ENCODE peak calls at places on chromosomes 13 and 19, in four cellular contexts. V, D, I and F are unnamed samples.
A peak's percentile ranks its signal among the peaks of the same experiment; 100 is the strongest.

GRCh38 chr13:40313269-40314200 is 352.9 kb downstream of the FOXO1 start:
- DNase-seq in V (no peak), D (no peak), I (no peak), F (peak; percentile 24)

GRCh38 chr13:98528663-98529064 is 48.2 kb downstream of the STK24 start:
- DNase-seq in V (no peak), D (no peak), I (peak; percentile 78), F (no peak)

GRCh38 chr19:3028305-3029069 is 593 bp downstream of the TLE2 start:
- DNase-seq in V (peak; percentile 52), D (no peak), I (no peak), F (peak; percentile 23)

GRCh38 chr19:49058592-49058991 is 1.0 kb upstream of the CGB7 start:
- DNase-seq in V (no peak), D (no peak), I (no peak), F (no peak)

GRCh38 chr13:110511509-110512181 is 49.9 kb downstream of the RAB20 start:
- DNase-seq in V (no peak), D (no peak), I (no peak), F (no peak)

GRCh38 chr13:20160346-20161274 is at the start of gene GJA3:
- DNase-seq in V (peak; percentile 32), D (no peak), I (no peak), F (no peak)

GRCh38 chr19:953501-954271 is 27.9 kb downstream of the ARID3A start:
- DNase-seq in V (no peak), D (no peak), I (no peak), F (no peak)

GRCh38 chr19:52689804-52690394 is 44.9 kb downstream of the ZNF611 start:
- DNase-seq in V (peak; percentile 40), D (no peak), I (peak; percentile 49), F (no peak)

GRCh38 chr19:22882797-22883196 is 50.7 kb downstream of the ZNF723 start:
- DNase-seq in V (no peak), D (no peak), I (no peak), F (peak; percentile 0)

GRCh38 chr13:34867590-34867989 is 74.5 kb upstream of the NBEA start:
- DNase-seq in V (no peak), D (no peak), I (no peak), F (no peak)

GRCh38 chr13:113065406-113066141 is 40.0 kb upstream of the F7 start:
- DNase-seq in V (no peak), D (no peak), I (no peak), F (no peak)

GRCh38 chr13:64186503-64186902 is 2770.9 kb upstream of the PCDH20 start:
- DNase-seq in V (no peak), D (no peak), I (no peak), F (no peak)

GRCh38 chr19:44303976-44304568 is 753 bp downstream of the ZNF235 start:
- DNase-seq in V (peak; percentile 5), D (no peak), I (peak; percentile 26), F (peak; percentile 28)

GRCh38 chr13:113849981-113850721 is 13.7 kb downstream of the GAS6 start:
- DNase-seq in V (no peak), D (no peak), I (no peak), F (peak; percentile 65)

GRCh38 chr13:21911916-21912315 is 241.0 kb downstream of the FGF9 start:
- DNase-seq in V (no peak), D (no peak), I (no peak), F (no peak)

GRCh38 chr13:99429670-99430069 is 71.6 kb upstream of the TM9SF2 start:
- DNase-seq in V (no peak), D (no peak), I (no peak), F (no peak)

GRCh38 chr19:54439174-54439851 is 9.7 kb upstream of the LENG8 start:
- DNase-seq in V (peak; percentile 98), D (no peak), I (peak; percentile 50), F (peak; percentile 61)

GRCh38 chr13:50209646-50210045 is 194.4 kb downstream of the KCNRG start:
- DNase-seq in V (no peak), D (no peak), I (no peak), F (no peak)

GRCh38 chr13:77460195-77460594 is 75.3 kb upstream of the SCEL start:
- DNase-seq in V (peak; percentile 17), D (no peak), I (peak; percentile 19), F (no peak)

GRCh38 chr13:91272235-91272777 is 75.2 kb upstream of the MIR17HG start:
- DNase-seq in V (no peak), D (no peak), I (no peak), F (no peak)

GRCh38 chr19:45668342-45668871 is 386 bp downstream of the GIPR start:
- DNase-seq in V (no peak), D (no peak), I (no peak), F (no peak)

GRCh38 chr13:39597828-39598227 is 5.2 kb downstream of the LHFPL6 start:
- DNase-seq in V (no peak), D (no peak), I (no peak), F (no peak)

GRCh38 chr13:32530841-32531253 is 7.7 kb downstream of the N4BP2L2 start:
- DNase-seq in V (no peak), D (no peak), I (peak; percentile 24), F (peak; percentile 69)

GRCh38 chr19:16078759-16079707 is 2.7 kb downstream of the TPM4 start:
- DNase-seq in V (peak; percentile 58), D (no peak), I (peak; percentile 70), F (peak; percentile 79)

GRCh38 chr13:44191504-44192171 is 182.0 kb upstream of the SERP2 start:
- DNase-seq in V (peak; percentile 69), D (no peak), I (peak; percentile 65), F (peak; percentile 53)

GRCh38 chr13:48576448-48576993 is 43.6 kb upstream of the RCBTB2 start:
- DNase-seq in V (no peak), D (no peak), I (no peak), F (no peak)

GRCh38 chr19:44575116-44575700 is 38.2 kb upstream of the IGSF23 start:
- DNase-seq in V (no peak), D (no peak), I (no peak), F (no peak)

GRCh38 chr13:37457594-37457993 is 141.0 kb downstream of the POSTN start:
- DNase-seq in V (no peak), D (no peak), I (no peak), F (no peak)

GRCh38 chr19:56294557-56294956 is 20.1 kb downstream of the ZSCAN5A start:
- DNase-seq in V (no peak), D (no peak), I (no peak), F (no peak)

GRCh38 chr13:101258071-101258470 is 158.2 kb downstream of the NALCN start:
- DNase-seq in V (no peak), D (no peak), I (no peak), F (no peak)

GRCh38 chr19:44677019-44677809 is 5.9 kb downstream of the CEACAM19 start:
- DNase-seq in V (no peak), D (no peak), I (peak; percentile 47), F (no peak)

GRCh38 chr19:39133431-39134270 is 8.1 kb downstream of the PAK4 start:
- DNase-seq in V (peak; percentile 70), D (no peak), I (peak; percentile 50), F (peak; percentile 55)

GRCh38 chr19:49244256-49244655 is 80.7 kb downstream of the SLC6A16 start:
- DNase-seq in V (no peak), D (no peak), I (no peak), F (no peak)

GRCh38 chr13:77362166-77362565 is 35.3 kb upstream of the MYCBP2 start:
- DNase-seq in V (no peak), D (no peak), I (no peak), F (no peak)

GRCh38 chr13:110411316-110412105 is 104.4 kb downstream of the COL4A2 start:
- DNase-seq in V (no peak), D (no peak), I (no peak), F (no peak)

GRCh38 chr13:110820311-110820710 is 94.6 kb downstream of the ANKRD10 start:
- DNase-seq in V (no peak), D (no peak), I (no peak), F (no peak)

GRCh38 chr19:54451331-54451871 is 2.4 kb downstream of the LENG8 start:
- DNase-seq in V (no peak), D (no peak), I (no peak), F (no peak)